ENCODE peak calls at places on chromosome 11, in four cellular contexts. One of them, this sample, is unnamed.

GRCh38 chr11:110907629-110908028 is 195.4 kb upstream of the ARHGAP20 start:
- DNase-seq in stimulated activated CD4-positive, alpha-beta T cell treated with anti-CD3 and anti-CD28 coated beads, Interleukin-15, amount 100 ng/mL, for 24 hours: peak
- DNase-seq in tibial artery: no peak
- DNase-seq in NCI-H1092: no peak
- DNase-seq in this sample: no peak

GRCh38 chr11:9125185-9125886 is 33.9 kb upstream of the SCUBE2 start:
- DNase-seq in tibial artery: no peak
- DNase-seq in stimulated activated CD4-positive, alpha-beta T cell treated with anti-CD3 and anti-CD28 coated beads, Interleukin-15, amount 100 ng/mL, for 24 hours: no peak
- DNase-seq in NCI-H1092: no peak
- DNase-seq in this sample: no peak

GRCh38 chr11:126519653-126520573 is 164.4 kb downstream of the ST3GAL4 start:
- DNase-seq in tibial artery: no peak
- DNase-seq in NCI-H1092: no peak
- DNase-seq in stimulated activated CD4-positive, alpha-beta T cell treated with anti-CD3 and anti-CD28 coated beads, Interleukin-15, amount 100 ng/mL, for 24 hours: no peak
- DNase-seq in this sample: no peak

GRCh38 chr11:74085542-74085892 is 76.6 kb upstream of the UCP3 start:
- DNase-seq in NCI-H1092: no peak
- DNase-seq in tibial artery: no peak
- DNase-seq in stimulated activated CD4-positive, alpha-beta T cell treated with anti-CD3 and anti-CD28 coated beads, Interleukin-15, amount 100 ng/mL, for 24 hours: no peak
- DNase-seq in this sample: no peak

GRCh38 chr11:119169272-119169719 is 771 bp downstream of the NLRX1 start:
- DNase-seq in stimulated activated CD4-positive, alpha-beta T cell treated with anti-CD3 and anti-CD28 coated beads, Interleukin-15, amount 100 ng/mL, for 24 hours: peak
- DNase-seq in tibial artery: peak
- DNase-seq in NCI-H1092: no peak
- DNase-seq in this sample: peak

GRCh38 chr11:63767415-63768231 is 952 bp downstream of the ZFTA start:
- DNase-seq in stimulated activated CD4-positive, alpha-beta T cell treated with anti-CD3 and anti-CD28 coated beads, Interleukin-15, amount 100 ng/mL, for 24 hours: peak
- DNase-seq in NCI-H1092: peak
- DNase-seq in tibial artery: peak
- DNase-seq in this sample: peak

GRCh38 chr11:17798716-17799115 is 64.1 kb downstream of the KCNC1 start:
- DNase-seq in tibial artery: no peak
- DNase-seq in stimulated activated CD4-positive, alpha-beta T cell treated with anti-CD3 and anti-CD28 coated beads, Interleukin-15, amount 100 ng/mL, for 24 hours: no peak
- DNase-seq in NCI-H1092: no peak
- DNase-seq in this sample: no peak

GRCh38 chr11:47786373-47786772 is 19.2 kb upstream of the FNBP4 start:
- DNase-seq in tibial artery: no peak
- DNase-seq in stimulated activated CD4-positive, alpha-beta T cell treated with anti-CD3 and anti-CD28 coated beads, Interleukin-15, amount 100 ng/mL, for 24 hours: no peak
- DNase-seq in NCI-H1092: no peak
- DNase-seq in this sample: no peak

GRCh38 chr11:119844808-119845207 is 115.8 kb upstream of the NECTIN1 start:
- DNase-seq in tibial artery: no peak
- DNase-seq in NCI-H1092: no peak
- DNase-seq in stimulated activated CD4-positive, alpha-beta T cell treated with anti-CD3 and anti-CD28 coated beads, Interleukin-15, amount 100 ng/mL, for 24 hours: no peak
- DNase-seq in this sample: no peak

GRCh38 chr11:128399186-128399585 is 188.2 kb downstream of the ETS1 start:
- DNase-seq in tibial artery: no peak
- DNase-seq in NCI-H1092: no peak
- DNase-seq in stimulated activated CD4-positive, alpha-beta T cell treated with anti-CD3 and anti-CD28 coated beads, Interleukin-15, amount 100 ng/mL, for 24 hours: peak
- DNase-seq in this sample: no peak

GRCh38 chr11:2265396-2265795 is 5.0 kb downstream of the ASCL2 start:
- DNase-seq in NCI-H1092: no peak
- DNase-seq in tibial artery: no peak
- DNase-seq in stimulated activated CD4-positive, alpha-beta T cell treated with anti-CD3 and anti-CD28 coated beads, Interleukin-15, amount 100 ng/mL, for 24 hours: peak
- DNase-seq in this sample: no peak

GRCh38 chr11:8809185-8809584 is 101.8 kb upstream of the AKIP1 start:
- DNase-seq in tibial artery: no peak
- DNase-seq in NCI-H1092: no peak
- DNase-seq in stimulated activated CD4-positive, alpha-beta T cell treated with anti-CD3 and anti-CD28 coated beads, Interleukin-15, amount 100 ng/mL, for 24 hours: no peak
- DNase-seq in this sample: no peak

GRCh38 chr11:130782361-130783221 is 133.7 kb downstream of the SNX19 start:
- DNase-seq in stimulated activated CD4-positive, alpha-beta T cell treated with anti-CD3 and anti-CD28 coated beads, Interleukin-15, amount 100 ng/mL, for 24 hours: no peak
- DNase-seq in NCI-H1092: no peak
- DNase-seq in tibial artery: no peak
- DNase-seq in this sample: no peak

GRCh38 chr11:134538793-134539192 is 126.8 kb upstream of the B3GAT1 start:
- DNase-seq in NCI-H1092: no peak
- DNase-seq in stimulated activated CD4-positive, alpha-beta T cell treated with anti-CD3 and anti-CD28 coated beads, Interleukin-15, amount 100 ng/mL, for 24 hours: no peak
- DNase-seq in tibial artery: peak
- DNase-seq in this sample: no peak

GRCh38 chr11:126874831-126875230 is 125.7 kb downstream of the KIRREL3 start:
- DNase-seq in stimulated activated CD4-positive, alpha-beta T cell treated with anti-CD3 and anti-CD28 coated beads, Interleukin-15, amount 100 ng/mL, for 24 hours: no peak
- DNase-seq in tibial artery: no peak
- DNase-seq in NCI-H1092: no peak
- DNase-seq in this sample: no peak

GRCh38 chr11:98153752-98154151 is 867.0 kb upstream of the CNTN5 start:
- DNase-seq in stimulated activated CD4-positive, alpha-beta T cell treated with anti-CD3 and anti-CD28 coated beads, Interleukin-15, amount 100 ng/mL, for 24 hours: no peak
- DNase-seq in NCI-H1092: no peak
- DNase-seq in tibial artery: no peak
- DNase-seq in this sample: no peak

GRCh38 chr11:96299155-96299883 is 43.7 kb downstream of the MAML2 start:
- DNase-seq in stimulated activated CD4-positive, alpha-beta T cell treated with anti-CD3 and anti-CD28 coated beads, Interleukin-15, amount 100 ng/mL, for 24 hours: no peak
- DNase-seq in NCI-H1092: no peak
- DNase-seq in tibial artery: no peak
- DNase-seq in this sample: no peak

GRCh38 chr11:285894-286220 is 3.1 kb upstream of the PGGHG start:
- DNase-seq in tibial artery: peak
- DNase-seq in NCI-H1092: no peak
- DNase-seq in stimulated activated CD4-positive, alpha-beta T cell treated with anti-CD3 and anti-CD28 coated beads, Interleukin-15, amount 100 ng/mL, for 24 hours: no peak
- DNase-seq in this sample: no peak

GRCh38 chr11:43987384-43988039 is 45.1 kb downstream of the C11orf96 start:
- DNase-seq in stimulated activated CD4-positive, alpha-beta T cell treated with anti-CD3 and anti-CD28 coated beads, Interleukin-15, amount 100 ng/mL, for 24 hours: no peak
- DNase-seq in NCI-H1092: no peak
- DNase-seq in tibial artery: peak
- DNase-seq in this sample: no peak

GRCh38 chr11:20388096-20389055 is 860 bp downstream of the PRMT3 start:
- DNase-seq in NCI-H1092: no peak
- DNase-seq in tibial artery: no peak
- DNase-seq in stimulated activated CD4-positive, alpha-beta T cell treated with anti-CD3 and anti-CD28 coated beads, Interleukin-15, amount 100 ng/mL, for 24 hours: no peak
- DNase-seq in this sample: peak

GRCh38 chr11:43396617-43397016 is 37.9 kb downstream of the TTC17 start:
- DNase-seq in stimulated activated CD4-positive, alpha-beta T cell treated with anti-CD3 and anti-CD28 coated beads, Interleukin-15, amount 100 ng/mL, for 24 hours: no peak
- DNase-seq in tibial artery: no peak
- DNase-seq in NCI-H1092: no peak
- DNase-seq in this sample: no peak

GRCh38 chr11:76606102-76606793 is 64.3 kb downstream of the LRRC32 start:
- DNase-seq in NCI-H1092: no peak
- DNase-seq in stimulated activated CD4-positive, alpha-beta T cell treated with anti-CD3 and anti-CD28 coated beads, Interleukin-15, amount 100 ng/mL, for 24 hours: no peak
- DNase-seq in tibial artery: peak
- DNase-seq in this sample: no peak

GRCh38 chr11:14094481-14095037 is 132.0 kb downstream of the SPON1 start:
- DNase-seq in tibial artery: no peak
- DNase-seq in NCI-H1092: no peak
- DNase-seq in stimulated activated CD4-positive, alpha-beta T cell treated with anti-CD3 and anti-CD28 coated beads, Interleukin-15, amount 100 ng/mL, for 24 hours: no peak
- DNase-seq in this sample: no peak

GRCh38 chr11:126375726-126376125 is 20.2 kb downstream of the ST3GAL4 start:
- DNase-seq in tibial artery: no peak
- DNase-seq in stimulated activated CD4-positive, alpha-beta T cell treated with anti-CD3 and anti-CD28 coated beads, Interleukin-15, amount 100 ng/mL, for 24 hours: no peak
- DNase-seq in NCI-H1092: no peak
- DNase-seq in this sample: no peak

GRCh38 chr11:78037056-78037455 is 14.0 kb upstream of the KCTD14 start:
- DNase-seq in tibial artery: no peak
- DNase-seq in NCI-H1092: peak
- DNase-seq in stimulated activated CD4-positive, alpha-beta T cell treated with anti-CD3 and anti-CD28 coated beads, Interleukin-15, amount 100 ng/mL, for 24 hours: no peak
- DNase-seq in this sample: no peak

GRCh38 chr11:61906522-61906909 is 10.8 kb downstream of the RAB3IL1 start:
- DNase-seq in stimulated activated CD4-positive, alpha-beta T cell treated with anti-CD3 and anti-CD28 coated beads, Interleukin-15, amount 100 ng/mL, for 24 hours: no peak
- DNase-seq in NCI-H1092: no peak
- DNase-seq in tibial artery: no peak
- DNase-seq in this sample: no peak

GRCh38 chr11:120205596-120206161 is 5.2 kb upstream of the OAF start:
- DNase-seq in tibial artery: no peak
- DNase-seq in NCI-H1092: no peak
- DNase-seq in stimulated activated CD4-positive, alpha-beta T cell treated with anti-CD3 and anti-CD28 coated beads, Interleukin-15, amount 100 ng/mL, for 24 hours: no peak
- DNase-seq in this sample: no peak

GRCh38 chr11:2887526-2888195 is 2.1 kb upstream of the CDKN1C start:
- DNase-seq in tibial artery: peak
- DNase-seq in stimulated activated CD4-positive, alpha-beta T cell treated with anti-CD3 and anti-CD28 coated beads, Interleukin-15, amount 100 ng/mL, for 24 hours: no peak
- DNase-seq in NCI-H1092: no peak
- DNase-seq in this sample: no peak

GRCh38 chr11:4704790-4705334 is 278 bp downstream of the MMP26 start:
- DNase-seq in NCI-H1092: no peak
- DNase-seq in stimulated activated CD4-positive, alpha-beta T cell treated with anti-CD3 and anti-CD28 coated beads, Interleukin-15, amount 100 ng/mL, for 24 hours: no peak
- DNase-seq in tibial artery: no peak
- DNase-seq in this sample: no peak

GRCh38 chr11:46948378-46949131 is 12.0 kb downstream of the CSTPP1 start:
- DNase-seq in tibial artery: no peak
- DNase-seq in stimulated activated CD4-positive, alpha-beta T cell treated with anti-CD3 and anti-CD28 coated beads, Interleukin-15, amount 100 ng/mL, for 24 hours: no peak
- DNase-seq in NCI-H1092: no peak
- DNase-seq in this sample: no peak

GRCh38 chr11:128453444-128454336 is 133.7 kb downstream of the ETS1 start:
- DNase-seq in tibial artery: peak
- DNase-seq in NCI-H1092: no peak
- DNase-seq in stimulated activated CD4-positive, alpha-beta T cell treated with anti-CD3 and anti-CD28 coated beads, Interleukin-15, amount 100 ng/mL, for 24 hours: no peak
- DNase-seq in this sample: no peak

GRCh38 chr11:110085255-110085838 is 7.8 kb upstream of the ZC3H12C start:
- DNase-seq in NCI-H1092: no peak
- DNase-seq in tibial artery: no peak
- DNase-seq in stimulated activated CD4-positive, alpha-beta T cell treated with anti-CD3 and anti-CD28 coated beads, Interleukin-15, amount 100 ng/mL, for 24 hours: no peak
- DNase-seq in this sample: no peak

GRCh38 chr11:26953770-26954392 is 40.0 kb upstream of the FIBIN start:
- DNase-seq in stimulated activated CD4-positive, alpha-beta T cell treated with anti-CD3 and anti-CD28 coated beads, Interleukin-15, amount 100 ng/mL, for 24 hours: no peak
- DNase-seq in tibial artery: no peak
- DNase-seq in NCI-H1092: no peak
- DNase-seq in this sample: no peak

GRCh38 chr11:15707971-15708370 is 593.2 kb downstream of the INSC start:
- DNase-seq in stimulated activated CD4-positive, alpha-beta T cell treated with anti-CD3 and anti-CD28 coated beads, Interleukin-15, amount 100 ng/mL, for 24 hours: no peak
- DNase-seq in tibial artery: peak
- DNase-seq in NCI-H1092: peak
- DNase-seq in this sample: no peak

GRCh38 chr11:69007978-69008381 is 5.1 kb downstream of the MRGPRF start:
- DNase-seq in tibial artery: peak
- DNase-seq in stimulated activated CD4-positive, alpha-beta T cell treated with anti-CD3 and anti-CD28 coated beads, Interleukin-15, amount 100 ng/mL, for 24 hours: no peak
- DNase-seq in NCI-H1092: no peak
- DNase-seq in this sample: no peak

GRCh38 chr11:9138612-9139579 is 47.5 kb upstream of the SCUBE2 start:
- DNase-seq in tibial artery: no peak
- DNase-seq in NCI-H1092: peak
- DNase-seq in stimulated activated CD4-positive, alpha-beta T cell treated with anti-CD3 and anti-CD28 coated beads, Interleukin-15, amount 100 ng/mL, for 24 hours: peak
- DNase-seq in this sample: no peak

GRCh38 chr11:64655901-64656601 is 65.0 kb downstream of the SLC22A12 start:
- DNase-seq in stimulated activated CD4-positive, alpha-beta T cell treated with anti-CD3 and anti-CD28 coated beads, Interleukin-15, amount 100 ng/mL, for 24 hours: no peak
- DNase-seq in NCI-H1092: no peak
- DNase-seq in tibial artery: no peak
- DNase-seq in this sample: no peak

This sample was measured in GM10248.